ENCODE peak calls at places on chromosomes 12 and 14, in six cellular contexts. W is choroid plexus epithelial cell, E is GM10248, V is AG09319, M is AG10803, S is fibroblast of lung. A is an unnamed sample.

GRCh38 chr14:33899723-33900341 is 51.0 kb downstream of the EGLN3 start:
- DNase-seq in E (no peak), W (no peak), V (no peak), S (no peak), M (no peak), A (no peak)

GRCh38 chr14:49970474-49971147 is 77.7 kb downstream of the ARF6 start:
- DNase-seq in M (peak; percentile 63), E (no peak), S (peak; percentile 65), V (no peak), W (peak; percentile 87), A (no peak)

GRCh38 chr12:64450711-64451486 is 1.0 kb upstream of the TBK1 start:
- DNase-seq in W (peak; percentile 39), M (peak; percentile 20), S (peak; percentile 21), E (peak; percentile 21), V (no peak), A (no peak)

GRCh38 chr14:35704793-35705493 is 104.2 kb downstream of the RALGAPA1 start:
- DNase-seq in W (no peak), S (no peak), E (no peak), V (no peak), M (no peak), A (no peak)

GRCh38 chr12:51009038-51009437 is 17.1 kb downstream of the SLC11A2 start:
- DNase-seq in E (peak; percentile 30), M (no peak), S (peak; percentile 16), V (no peak), W (peak; percentile 53), A (no peak)

GRCh38 chr14:104596451-104596918 is 8.1 kb downstream of the TMEM179 start:
- DNase-seq in W (no peak), M (no peak), V (no peak), S (no peak), E (no peak), A (no peak)

GRCh38 chr14:26621807-26622560 is 24.2 kb upstream of the NOVA1 start:
- DNase-seq in S (peak; percentile 61), E (no peak), M (peak; percentile 26), V (no peak), W (peak; percentile 2), A (no peak)

GRCh38 chr14:71103662-71104484 is 196.6 kb downstream of the PCNX1 start:
- DNase-seq in S (peak; percentile 59), V (peak; percentile 31), E (peak; percentile 65), W (peak; percentile 86), M (peak; percentile 71), A (peak; percentile 58)

GRCh38 chr14:70651522-70651921 is 9.8 kb downstream of the TTC9 start:
- DNase-seq in E (no peak), W (no peak), S (no peak), M (no peak), V (no peak), A (no peak)

GRCh38 chr12:9252256-9252655 is 44.1 kb upstream of the PZP start:
- DNase-seq in M (no peak), W (no peak), V (no peak), S (no peak), E (no peak), A (no peak)

GRCh38 chr14:31251028-31251958 is 43.7 kb upstream of the HECTD1 start:
- DNase-seq in M (no peak), W (no peak), S (no peak), E (no peak), V (no peak), A (no peak)

GRCh38 chr12:68521321-68521839 is 89.3 kb upstream of the RAP1B start:
- DNase-seq in W (peak; percentile 91), E (no peak), M (peak; percentile 82), S (peak; percentile 87), V (peak; percentile 53), A (no peak)

GRCh38 chr12:46788247-46788887 is 37.4 kb downstream of the SLC38A4 start:
- DNase-seq in E (no peak), S (peak; percentile 25), W (peak; percentile 79), V (no peak), M (peak; percentile 13), A (no peak)

GRCh38 chr14:22753586-22753985 is 12.9 kb upstream of the OXA1L start:
- DNase-seq in S (no peak), E (no peak), W (no peak), M (no peak), V (no peak), A (no peak)

GRCh38 chr14:101770183-101770582 is 8.7 kb downstream of the PPP2R5C start:
- DNase-seq in S (no peak), W (no peak), E (no peak), M (no peak), V (no peak), A (no peak)

DNA sequence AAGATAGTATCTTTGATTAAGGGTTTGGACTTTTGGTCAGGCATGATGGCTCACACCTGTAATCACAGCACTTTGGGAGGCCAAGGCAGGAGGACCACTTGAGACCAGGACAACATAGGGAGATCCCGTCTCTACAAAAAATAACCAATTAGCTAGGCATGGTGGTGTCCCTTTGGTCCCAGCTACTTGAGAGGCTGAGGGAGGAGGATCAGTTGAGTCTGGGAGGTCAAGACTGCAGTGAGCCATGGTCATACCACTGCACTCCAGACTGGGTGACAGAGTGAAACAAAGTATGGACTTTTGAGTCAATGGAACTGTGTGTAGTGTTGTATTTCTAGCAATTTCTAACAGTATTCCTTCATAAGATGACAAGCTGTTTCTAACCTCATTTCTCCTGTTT is 38.7 kb upstream of the CCDC88C start:
- DNase-seq in S (no peak), V (no peak), E (no peak), M (no peak), W (no peak), A (no peak)
- TF ChIP-seq CTCF in S (no peak), V (no peak), E (no peak), M (no peak), W (no peak), A (no peak)

DNA sequence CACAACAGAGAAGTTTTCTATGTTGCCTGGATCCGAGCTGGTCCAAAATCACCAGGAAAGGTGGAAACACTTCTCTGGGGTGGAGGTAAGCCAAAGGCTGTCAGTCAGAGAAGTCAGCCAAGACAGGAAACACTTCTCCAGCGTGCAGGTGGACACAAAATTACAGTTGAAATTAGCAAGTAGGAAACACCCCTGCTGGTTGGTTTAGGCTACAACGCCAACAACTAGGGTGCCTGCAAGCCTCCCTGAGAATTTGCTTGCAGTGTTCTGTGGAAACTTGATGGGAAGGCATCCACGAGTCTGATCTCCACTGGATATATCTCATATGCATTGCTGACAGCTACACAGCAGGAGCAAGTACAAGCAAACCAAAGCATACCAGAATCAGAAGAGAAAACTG is 600.5 kb downstream of the RERGL start:
- DNase-seq in M (no peak), W (no peak), S (no peak), V (no peak), E (no peak), A (no peak)
- TF ChIP-seq CTCF in M (no peak), W (no peak), S (no peak), V (no peak), E (no peak), A (no peak)

DNA sequence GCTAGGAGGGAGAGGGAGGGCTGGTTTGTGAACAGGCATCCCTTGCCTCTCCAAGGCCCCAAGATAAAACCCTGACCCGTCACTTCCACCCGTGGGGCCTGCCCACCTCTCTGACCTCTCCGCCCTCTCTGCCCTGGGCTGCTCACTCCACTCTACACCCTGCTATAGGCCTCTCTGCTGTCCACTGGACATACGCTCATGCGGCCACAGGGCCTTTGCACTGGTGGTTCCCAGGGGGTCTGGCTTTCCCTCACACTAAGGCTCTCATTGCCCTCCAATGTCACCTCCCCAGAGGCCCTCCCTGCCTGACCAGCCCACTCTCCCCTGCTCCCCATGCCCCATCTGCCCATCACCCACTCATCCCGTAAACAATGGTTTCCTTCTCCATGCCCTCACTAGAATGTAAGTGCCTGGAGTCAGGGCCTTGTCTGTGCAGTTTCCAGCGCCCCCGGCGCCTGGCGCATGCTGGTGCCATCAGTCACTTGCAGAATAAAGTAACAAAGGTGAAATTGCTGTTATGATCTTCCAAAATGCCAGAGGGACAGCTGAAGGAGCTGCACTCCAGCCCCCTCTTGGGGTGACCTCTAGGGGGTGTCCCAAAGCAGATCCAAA is 73.6 kb downstream of the RFLNA start:
- DNase-seq in W (no peak), E (no peak), V (no peak), M (no peak), S (no peak), A (no peak)
- TF ChIP-seq CTCF in W (peak; percentile 35), E (no peak), V (peak; percentile 6), M (peak; percentile 19), S (no peak), A (no peak)

GRCh38 chr12:117453961-117454360 is 92.5 kb upstream of the NOS1 start:
- DNase-seq in S (no peak), M (no peak), W (no peak), V (no peak), E (no peak), A (no peak)

GRCh38 chr12:117452071-117452470 is 90.6 kb upstream of the NOS1 start:
- DNase-seq in S (no peak), W (no peak), M (no peak), V (no peak), E (no peak), A (no peak)

GRCh38 chr12:117444781-117445180 is 83.4 kb upstream of the NOS1 start:
- DNase-seq in S (no peak), M (no peak), E (no peak), V (no peak), W (no peak), A (no peak)

GRCh38 chr12:117447665-117448366 is 86.4 kb upstream of the NOS1 start:
- DNase-seq in W (no peak), V (no peak), M (no peak), E (no peak), S (no peak), A (no peak)

DNA sequence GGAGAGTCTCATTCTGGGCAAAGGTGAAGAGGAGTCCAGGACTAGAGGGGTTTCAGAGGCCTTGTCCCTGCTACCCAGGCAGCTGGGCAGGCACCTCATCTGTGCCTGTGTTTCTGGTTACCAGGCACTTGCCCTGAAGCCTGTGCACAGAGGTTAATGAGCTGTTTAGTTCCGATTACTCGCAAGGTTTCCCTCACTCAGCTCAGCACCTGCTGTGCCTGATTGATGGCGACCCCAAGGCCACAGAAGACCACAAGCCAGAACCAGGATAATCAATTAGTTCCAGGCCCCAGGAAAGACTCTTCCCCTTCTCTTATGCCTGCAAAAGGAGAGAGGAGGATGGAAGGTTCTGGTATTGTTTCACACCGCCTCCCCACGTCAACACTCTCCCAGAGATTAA is 88.8 kb upstream of the NOS1 start:
- DNase-seq in S (no peak), W (no peak), M (no peak), V (no peak), E (no peak), A (no peak)
- TF ChIP-seq CTCF in S (no peak), W (no peak), M (no peak), V (no peak), E (no peak), A (no peak)

GRCh38 chr14:68020493-68020892 is 200.9 kb downstream of the RAD51B start:
- DNase-seq in V (no peak), E (no peak), M (no peak), W (no peak), S (no peak), A (no peak)
- TF ChIP-seq CTCF in V (no peak), E (no peak), M (no peak), W (no peak), S (no peak), A (no peak)

GRCh38 chr12:40254455-40255085 is 29.8 kb downstream of the LRRK2 start:
- DNase-seq in W (no peak), E (no peak), S (no peak), M (no peak), V (no peak), A (no peak)
- TF ChIP-seq CTCF in W (no peak), E (no peak), S (no peak), M (no peak), V (no peak), A (no peak)

GRCh38 chr12:121441555-121441954 is 41.6 kb downstream of the RNF34 start:
- DNase-seq in W (no peak), V (no peak), M (no peak), S (no peak), E (no peak), A (no peak)
- TF ChIP-seq CTCF in W (no peak), V (no peak), M (peak; percentile 5), S (no peak), E (no peak), A (no peak)

A was measured in GM13977.